ENCODE peak calls at places on chromosome 2, in eight cellular contexts. U is fibroblast of lung, T is GM23338, B is SJSA1, V is stomach, O is GM23248, Y is HCT116, R is astrocyte. P is an unnamed sample.

GRCh38 chr2:196248467-196249104 is 77.2 kb upstream of the STK17B start:
- DNase-seq in U (peak; percentile 38), T (no peak), B (no peak), V (no peak), O (no peak), Y (no peak), R (no peak), P (no peak)

GRCh38 chr2:36693825-36694224 is 2.7 kb upstream of the VIT start:
- DNase-seq in U (no peak), T (no peak), B (no peak), V (no peak), O (no peak), Y (no peak), R (no peak), P (no peak)

GRCh38 chr2:127321306-127321705 is 27.4 kb upstream of the ERCC3 start:
- DNase-seq in U (peak; percentile 24), T (no peak), B (no peak), V (no peak), O (peak; percentile 24), Y (no peak), R (no peak), P (no peak)

GRCh38 chr2:62692225-62692624 is 13.3 kb upstream of the EHBP1 start:
- DNase-seq in U (no peak), T (no peak), B (no peak), V (no peak), O (no peak), Y (no peak), R (no peak), P (no peak)

GRCh38 chr2:122681626-122682025 is 926.2 kb downstream of the TSN start:
- DNase-seq in U (no peak), T (no peak), B (no peak), V (no peak), O (no peak), Y (no peak), R (no peak), P (no peak)

GRCh38 chr2:4039999-4040398 is 336.6 kb downstream of the DCDC2C start:
- DNase-seq in U (no peak), T (no peak), B (no peak), V (no peak), O (no peak), Y (no peak), R (no peak), P (no peak)

GRCh38 chr2:25685741-25686140 is 12.4 kb upstream of the DTNB start:
- DNase-seq in U (no peak), T (no peak), B (no peak), V (no peak), O (no peak), Y (no peak), R (no peak), P (no peak)

GRCh38 chr2:225008179-225008829 is 34.0 kb downstream of the DOCK10 start:
- DNase-seq in U (no peak), T (no peak), B (no peak), V (no peak), O (no peak), Y (no peak), R (no peak), P (no peak)

GRCh38 chr2:109148991-109149645 is 20.1 kb downstream of the SH3RF3 start:
- DNase-seq in U (no peak), T (no peak), B (no peak), V (no peak), O (no peak), Y (no peak), R (no peak), P (no peak)

GRCh38 chr2:191474459-191474858 is 203.5 kb upstream of the NABP1 start:
- DNase-seq in U (no peak), T (no peak), B (no peak), V (no peak), O (peak; percentile 40), Y (no peak), R (no peak), P (no peak)

GRCh38 chr2:55146266-55146665 is 85.8 kb downstream of the CLHC1 start:
- DNase-seq in U (no peak), T (no peak), B (no peak), V (no peak), O (no peak), Y (no peak), R (no peak), P (no peak)
- H3K27ac ChIP-seq in U (no peak overlapping the region), T (no peak overlapping the region), B (no peak overlapping the region), V (no peak overlapping the region), O (no peak overlapping the region), Y (no peak overlapping the region), R (no peak overlapping the region), P (no peak overlapping the region)

GRCh38 chr2:200699310-200699709 is 112.4 kb upstream of the BZW1 start:
- DNase-seq in U (no peak), T (no peak), B (no peak), V (no peak), O (no peak), Y (no peak), R (no peak), P (no peak)
- H3K4me1 ChIP-seq in U (no peaks in the 10 kb centered on the region), T (peaks cover 7% of the 10 kb centered on the region), B (no peaks in the 10 kb centered on the region), V (no peaks in the 10 kb centered on the region), O (no peaks in the 10 kb centered on the region), Y (no peaks in the 10 kb centered on the region), R (no peaks in the 10 kb centered on the region), P (no peaks in the 10 kb centered on the region)

DNA sequence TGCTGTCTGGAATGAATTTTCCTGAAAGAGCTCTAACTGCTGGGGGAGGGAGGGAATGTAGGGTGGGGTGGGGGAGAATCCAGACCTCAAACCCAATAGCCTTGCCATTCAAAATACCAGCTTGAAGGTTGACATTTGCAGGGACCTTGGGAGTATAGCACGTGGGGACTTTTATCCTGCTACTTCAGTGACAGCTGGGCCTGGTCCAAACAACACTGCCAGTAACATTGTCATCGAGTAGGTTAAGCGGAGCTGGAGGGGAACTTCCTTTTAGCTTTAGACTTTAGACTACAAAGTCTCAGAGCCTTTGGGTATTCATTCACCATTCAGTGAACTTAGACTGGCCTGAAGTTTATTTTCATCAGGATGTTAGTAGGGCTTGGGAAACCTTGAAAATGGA is 248.7 kb downstream of the MEIS1 start:
- DNase-seq in U (no peak), T (no peak), B (no peak), V (no peak), O (no peak), Y (no peak), R (no peak), P (no peak)
- H3K27ac ChIP-seq in U (no peak overlapping the region), T (no peak overlapping the region), B (no peak overlapping the region), V (no peak overlapping the region), O (no peak overlapping the region), Y (no peak overlapping the region), R (no peak overlapping the region), P (no peak overlapping the region)

DNA sequence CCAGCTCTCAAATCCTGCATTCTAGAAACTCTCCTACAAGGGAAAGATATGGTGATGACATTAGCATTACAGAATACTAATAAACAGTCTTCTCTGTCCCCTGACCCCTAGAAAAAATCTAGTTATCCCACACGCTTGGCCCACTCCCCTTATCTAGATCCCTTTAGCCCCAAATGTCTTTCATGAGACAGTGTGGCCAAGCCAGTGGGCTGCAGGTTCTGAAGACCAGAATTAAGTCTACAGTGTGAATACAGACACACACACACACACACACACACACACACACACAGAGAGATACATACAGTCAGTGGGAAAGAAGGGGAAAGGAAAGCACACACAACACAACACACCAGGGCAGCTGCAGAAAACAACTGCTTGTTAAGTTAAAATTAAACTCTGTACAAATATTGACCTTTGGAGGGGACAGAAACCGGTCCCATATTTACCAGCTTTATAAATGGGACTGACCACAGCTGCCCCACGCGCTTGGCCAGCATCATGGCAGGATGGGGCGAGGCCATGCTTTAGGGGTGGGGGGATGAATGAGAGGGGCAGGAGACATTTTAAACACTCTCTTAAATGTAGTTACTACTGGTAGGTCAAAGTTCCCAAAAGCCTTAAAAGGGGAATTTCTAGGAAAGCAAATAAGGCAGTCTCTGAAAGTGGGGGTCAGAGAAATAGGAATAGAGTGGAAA is 49.1 kb downstream of the NHEJ1 start:
- DNase-seq in U (no peak), T (no peak), B (no peak), V (peak; percentile 40), O (no peak), Y (no peak), R (no peak), P (no peak)
- H3K4me1 ChIP-seq in U (no peaks in the 10 kb centered on the region), T (no peaks in the 10 kb centered on the region), B (no peaks in the 10 kb centered on the region), V (peaks cover 60% of the 10 kb centered on the region), O (no peaks in the 10 kb centered on the region), Y (no peaks in the 10 kb centered on the region), R (no peaks in the 10 kb centered on the region), P (no peaks in the 10 kb centered on the region)

GRCh38 chr2:173215316-173215715 is 139.4 kb upstream of the CDCA7 start:
- DNase-seq in U (no peak), T (no peak), B (no peak), V (no peak), O (no peak), Y (no peak), R (no peak), P (no peak)

GRCh38 chr2:173216668-173217067 is 138.0 kb upstream of the CDCA7 start:
- DNase-seq in U (no peak), T (no peak), B (no peak), V (no peak), O (peak; percentile 12), Y (no peak), R (no peak), P (no peak)

GRCh38 chr2:173216055-173216454 is 138.6 kb upstream of the CDCA7 start:
- DNase-seq in U (no peak), T (no peak), B (no peak), V (no peak), O (no peak), Y (no peak), R (no peak), P (no peak)

GRCh38 chr2:173218331-173219056 is 136.2 kb upstream of the CDCA7 start:
- DNase-seq in U (peak; percentile 38), T (peak; percentile 50), B (no peak), V (no peak), O (peak; percentile 9), Y (no peak), R (no peak), P (peak; percentile 44)

DNA sequence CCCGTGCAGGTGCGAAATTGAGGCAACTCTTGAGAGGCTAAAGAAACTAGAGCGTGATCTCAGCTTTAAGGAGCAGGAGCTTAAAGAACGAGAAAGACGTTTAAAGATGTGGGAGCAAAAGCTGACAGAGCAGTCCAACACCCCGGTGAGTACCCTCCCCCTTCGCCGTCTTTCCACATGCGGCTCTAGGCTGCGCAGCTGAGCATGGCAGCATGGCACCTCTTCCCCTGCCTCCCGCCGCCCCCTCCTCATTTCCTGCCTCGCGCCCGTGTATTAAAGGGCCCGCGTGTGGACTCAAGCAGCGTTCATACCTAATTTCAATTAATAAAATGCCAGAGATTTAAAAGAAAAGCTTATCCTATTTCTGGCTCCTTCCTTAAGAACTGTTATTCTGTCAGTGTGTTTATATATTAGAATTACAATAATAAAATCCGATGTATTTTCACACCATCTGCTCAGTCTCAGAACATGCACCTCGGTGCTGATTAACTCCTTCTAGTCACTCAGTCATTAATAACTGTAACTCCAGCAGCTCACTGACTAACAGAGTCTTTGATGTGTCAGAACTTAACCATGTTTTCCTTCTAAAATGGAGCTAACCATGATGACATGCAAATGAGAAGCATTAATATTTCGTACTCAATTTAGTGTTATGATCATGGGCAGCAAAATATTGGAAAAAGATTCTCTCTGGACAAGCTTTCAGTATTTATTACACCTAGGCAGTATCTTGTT is 137.4 kb upstream of the CDCA7 start:
- DNase-seq in U (no peak), T (peak; percentile 27), B (no peak), V (no peak), O (no peak), Y (no peak), R (peak; percentile 46), P (no peak)
- H3K27ac ChIP-seq in U (no peak overlapping the region), T (no peak overlapping the region), B (no peak overlapping the region), V (no peak overlapping the region), O (no peak overlapping the region), Y (no peak overlapping the region), R (no peak overlapping the region), P (peak overlapping the region; percentile 16)

GRCh38 chr2:39418491-39418890 is 18.6 kb downstream of the MAP4K3 start:
- DNase-seq in U (no peak), T (no peak), B (no peak), V (no peak), O (no peak), Y (no peak), R (no peak), P (no peak)
- H3K4me1 ChIP-seq in U (peaks cover 16% of the 10 kb centered on the region), T (peaks cover 51% of the 10 kb centered on the region), B (peaks cover 5% of the 10 kb centered on the region), V (peaks cover 64% of the 10 kb centered on the region), O (peaks cover 39% of the 10 kb centered on the region), Y (peaks cover 6% of the 10 kb centered on the region), R (peaks cover 3% of the 10 kb centered on the region), P (peaks cover 40% of the 10 kb centered on the region)

P was measured in cardiac muscle cell.